ENCODE peak calls at places on chromosome 5, in nine cellular contexts. N is NCI-H1694 treated with DMSO at 0.1 percent for 48 hours, M is D341Med, X is germinal center, C is fibroblast of mammary gland, F is WTC11, L is EL, Z is frontal cortex, Y is A172. V is an unnamed sample.

GRCh38 chr5:151799407-151799806 is 27.7 kb downstream of the G3BP1 start:
- DNase-seq in N (no peak), Y (peak), Z (no peak), F (no peak), X (no peak), C (peak), L (peak), M (no peak), V (no peak)

GRCh38 chr5:100647461-100648230 is 112.5 kb downstream of the FAM174A start:
- DNase-seq in F (no peak), M (no peak), X (no peak), Z (no peak), N (no peak), C (no peak), Y (peak), L (peak), V (peak)

GRCh38 chr5:133041910-133042309 is 9.9 kb upstream of the HSPA4 start:
- DNase-seq in Y (peak), Z (no peak), F (no peak), L (peak), N (no peak), C (peak), M (no peak), X (no peak), V (no peak)

GRCh38 chr5:170491479-170491878 is 12.3 kb upstream of the KCNIP1 start:
- DNase-seq in F (no peak), L (peak), X (no peak), N (no peak), Z (no peak), C (peak), M (no peak), Y (peak), V (no peak)

GRCh38 chr5:73783823-73784222 is 157.8 kb downstream of the ARHGEF28 start:
- DNase-seq in L (peak), Y (no peak), M (no peak), F (no peak), X (no peak), Z (no peak), C (peak), N (peak), V (no peak)

GRCh38 chr5:35332551-35332950 is 102.3 kb upstream of the PRLR start:
- DNase-seq in X (no peak), M (no peak), L (no peak), Z (no peak), Y (no peak), N (no peak), F (no peak), C (no peak), V (no peak)

GRCh38 chr5:94849821-94850736 is 231.6 kb downstream of the SLF1 start:
- DNase-seq in F (no peak), Z (peak), L (peak), M (peak), X (peak), N (peak), Y (peak), C (peak), V (no peak)

GRCh38 chr5:139795074-139796001 is at the start of gene PSD2:
- DNase-seq in M (peak), Y (no peak), F (peak), X (no peak), C (no peak), L (no peak), N (no peak), Z (peak), V (no peak)

GRCh38 chr5:145557345-145557744 is 277.8 kb downstream of the PRELID2 start:
- DNase-seq in M (no peak), F (no peak), X (no peak), L (no peak), Y (no peak), C (no peak), N (no peak), Z (no peak), V (no peak)